ENCODE peak calls at places on chromosomes 5 and 9, in four cellular contexts. P, C, N and M are unnamed samples.

GRCh38 chr5:176162206-176162605 is 76.0 kb upstream of the SIMC1 start:
- DNase-seq in P (peak), C (no peak), N (no peak), M (peak)

GRCh38 chr5:6111131-6111530 is 267.2 kb downstream of the MED10 start:
- DNase-seq in P (no peak), C (no peak), N (no peak), M (no peak)

GRCh38 chr9:91001146-91001611 is 199.6 kb downstream of the SYK start:
- DNase-seq in P (no peak), C (peak), N (peak), M (peak)

GRCh38 chr5:88824892-88825781 is 57.8 kb downstream of the MEF2C start:
- DNase-seq in P (no peak), C (peak), N (peak), M (peak)

GRCh38 chr9:130197386-130197785 is 25.2 kb downstream of the NCS1 start:
- DNase-seq in P (no peak), C (no peak), N (no peak), M (no peak)

GRCh38 chr5:164869325-164869724 is 1363.9 kb downstream of the MAT2B start:
- DNase-seq in P (no peak), C (no peak), N (no peak), M (no peak)

GRCh38 chr9:69604568-69605219 is 67.5 kb downstream of the APBA1 start:
- DNase-seq in P (no peak), C (no peak), N (no peak), M (peak)

GRCh38 chr5:154086123-154086522 is 47.4 kb downstream of the MFAP3 start:
- DNase-seq in P (no peak), C (no peak), N (no peak), M (no peak)

GRCh38 chr5:41641621-41642020 is 131.2 kb upstream of the PLCXD3 start:
- DNase-seq in P (no peak), C (peak), N (peak), M (peak)

DNA sequence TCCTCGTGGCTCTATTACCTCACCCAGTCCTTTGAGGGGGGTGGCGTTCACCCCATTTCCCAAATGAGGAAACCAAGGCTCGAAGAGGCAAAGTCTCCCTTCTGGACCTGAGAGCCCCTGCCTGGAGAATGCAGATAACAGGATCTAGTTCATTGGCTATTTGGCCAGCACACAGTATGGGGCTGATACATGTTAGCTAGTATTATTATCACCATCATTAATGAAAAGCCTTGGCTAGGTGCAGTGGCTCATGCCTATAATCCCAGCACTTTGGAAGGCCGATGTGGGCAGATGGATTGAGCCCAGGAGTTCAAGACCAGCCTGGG is 4.3 kb downstream of the SH3GLB2 start:
- DNase-seq in P (no peak), C (no peak), N (no peak), M (no peak)
- H3K4me3 ChIP-seq in P (no peak), C (no peak), N (no peak), M (no peak)

GRCh38 chr5:57097526-57097925 is 76.3 kb upstream of the GPBP1 start:
- DNase-seq in P (no peak), C (no peak), N (no peak), M (no peak)

DNA sequence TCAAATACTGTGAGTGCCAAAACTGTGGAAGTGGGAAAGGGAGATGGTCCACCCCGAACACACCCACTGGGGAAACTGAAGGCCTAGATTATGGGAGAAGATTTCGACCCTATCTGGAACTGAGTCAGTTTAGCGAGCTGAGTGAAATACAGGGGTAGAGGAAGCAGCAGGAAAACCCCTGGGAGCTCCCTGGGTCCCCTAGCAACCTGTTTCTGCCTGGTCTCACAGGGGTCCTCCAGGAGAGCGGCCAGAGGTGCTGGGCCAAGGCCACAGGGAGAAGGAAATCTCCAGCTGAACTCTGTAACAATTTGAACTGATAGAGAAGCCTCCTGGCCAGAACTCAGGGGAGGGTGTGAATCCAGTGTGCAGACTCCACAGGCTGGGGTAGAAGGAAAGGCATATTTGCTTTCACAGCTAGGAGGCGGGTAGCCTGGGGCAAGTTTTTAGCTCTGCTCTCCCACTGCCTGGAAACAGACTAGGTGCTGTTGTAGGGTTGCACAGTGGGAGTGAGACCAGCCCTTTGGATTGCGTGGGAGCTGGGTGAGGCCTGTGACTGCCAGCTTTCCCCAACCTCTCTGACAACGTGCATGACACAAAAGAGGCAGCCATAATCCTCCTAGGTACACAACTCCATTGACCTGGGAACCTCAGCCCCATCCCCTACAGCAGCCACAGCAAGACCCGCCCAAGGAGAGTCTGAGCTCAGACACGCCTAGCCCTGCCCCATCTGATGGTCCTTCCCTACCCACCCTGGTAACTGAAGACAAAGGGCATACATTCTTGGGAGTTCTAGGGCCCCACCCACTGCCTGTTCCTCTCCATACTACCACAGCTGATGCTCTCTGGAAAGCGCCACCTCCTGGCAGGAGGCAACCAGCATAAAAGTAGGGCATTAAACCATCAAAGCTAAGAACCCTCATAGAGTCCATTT is 78.8 kb upstream of the GPBP1 start:
- DNase-seq in P (no peak), C (no peak), N (peak), M (peak)
- TF ChIP-seq CTCF in P (no peak), C (no peak), N (peak), M (no peak)

GRCh38 chr9:95078516-95078915 is 239.0 kb downstream of the FANCC start:
- DNase-seq in P (no peak), C (no peak), N (no peak), M (no peak)

GRCh38 chr9:95077766-95078382 is 239.6 kb downstream of the FANCC start:
- DNase-seq in P (no peak), C (no peak), N (no peak), M (no peak)

GRCh38 chr9:95075700-95076099 is 241.8 kb downstream of the FANCC start:
- DNase-seq in P (peak), C (no peak), N (no peak), M (no peak)

GRCh38 chr9:95076696-95077052 is 240.8 kb downstream of the FANCC start:
- DNase-seq in P (no peak), C (no peak), N (no peak), M (no peak)

DNA sequence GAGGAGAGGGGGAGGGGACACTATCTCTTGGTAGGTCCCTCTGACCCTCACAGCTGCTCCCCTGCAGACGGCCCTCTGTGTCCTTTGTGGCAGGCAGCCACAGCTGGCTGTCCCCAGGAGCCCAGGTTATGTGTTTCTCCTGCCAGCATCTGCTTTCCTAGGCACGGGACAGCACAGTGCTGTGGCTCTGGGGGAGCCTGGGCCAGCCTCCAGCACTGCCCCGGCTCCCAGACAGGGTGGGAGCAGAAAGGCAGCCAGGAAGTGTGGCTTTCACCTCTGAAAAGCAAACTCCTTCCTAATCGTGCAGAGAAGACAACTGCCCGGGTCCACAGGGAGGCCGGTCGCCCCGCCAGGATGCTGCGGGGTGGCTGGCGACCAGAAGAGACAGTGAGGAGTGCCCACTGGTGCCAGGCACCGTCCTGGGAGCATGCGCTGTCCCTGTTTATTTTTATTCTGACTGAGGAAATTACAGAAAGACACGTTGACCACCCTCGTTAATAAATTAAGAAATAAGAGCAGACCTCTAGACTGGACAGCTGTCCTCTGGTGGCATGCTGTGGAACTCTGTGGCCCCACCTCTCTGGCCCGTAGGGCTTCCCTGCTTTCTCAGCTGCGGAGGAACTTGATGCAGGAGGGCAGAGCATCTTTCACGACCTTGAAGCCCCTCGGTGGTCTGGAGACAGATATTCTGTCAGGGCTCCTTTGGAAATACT is 240.3 kb downstream of the FANCC start:
- DNase-seq in P (peak), C (no peak), N (no peak), M (no peak)
- H3K4me3 ChIP-seq in P (peak), C (no peak), N (no peak), M (no peak)

GRCh38 chr5:138032028-138032571 is 779 bp downstream of the FAM13B start:
- DNase-seq in P (no peak), C (peak), N (peak), M (peak)
- TF ChIP-seq CTCF in P (no peak), C (no peak), N (no peak), M (no peak)

GRCh38 chr9:122159925-122160246 is 178 bp downstream of the MORN5 start:
- DNase-seq in P (no peak), C (no peak), N (no peak), M (no peak)

GRCh38 chr9:122162415-122162814 is 2.7 kb downstream of the MORN5 start:
- DNase-seq in P (no peak), C (no peak), N (no peak), M (no peak)

GRCh38 chr9:122159026-122159924 is at the start of the genes MORN5 and NDUFA8:
- DNase-seq in P (peak), C (peak), N (peak), M (peak)

DNA sequence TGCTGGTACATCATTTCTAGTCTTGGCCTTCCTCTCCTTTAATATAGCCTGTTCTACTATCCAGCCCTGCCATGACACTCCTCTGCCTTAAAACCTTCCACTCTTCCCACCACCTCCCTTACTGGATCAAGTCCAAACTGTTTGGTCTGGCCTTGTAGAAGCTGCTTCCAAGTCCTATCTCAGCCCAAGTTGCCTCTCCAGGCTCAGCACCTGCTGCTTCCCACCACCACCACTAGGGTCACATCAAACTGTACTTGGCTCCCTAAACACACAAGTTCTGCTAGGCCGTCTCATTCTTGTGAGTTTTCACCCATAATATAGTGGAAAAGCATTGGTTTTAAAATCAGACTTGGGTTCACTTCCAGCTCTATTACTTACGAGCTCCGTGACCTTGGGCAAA is 1.4 kb downstream of the NDUFA8 start:
- DNase-seq in P (no peak), C (peak), N (peak), M (peak)
- H3K4me3 ChIP-seq in P (peak), C (no peak), N (no peak), M (no peak)

GRCh38 chr9:109859447-109859846 is 79.4 kb downstream of the PALM2AKAP2 start:
- DNase-seq in P (no peak), C (no peak), N (no peak), M (peak)

GRCh38 chr9:109861499-109861898 is 81.5 kb downstream of the PALM2AKAP2 start:
- DNase-seq in P (no peak), C (peak), N (peak), M (no peak)

GRCh38 chr9:109861918-109862317 is 81.9 kb downstream of the PALM2AKAP2 start:
- DNase-seq in P (no peak), C (no peak), N (no peak), M (peak)

GRCh38 chr9:109863961-109864360 is 84.0 kb downstream of the PALM2AKAP2 start:
- DNase-seq in P (no peak), C (no peak), N (no peak), M (peak)

DNA sequence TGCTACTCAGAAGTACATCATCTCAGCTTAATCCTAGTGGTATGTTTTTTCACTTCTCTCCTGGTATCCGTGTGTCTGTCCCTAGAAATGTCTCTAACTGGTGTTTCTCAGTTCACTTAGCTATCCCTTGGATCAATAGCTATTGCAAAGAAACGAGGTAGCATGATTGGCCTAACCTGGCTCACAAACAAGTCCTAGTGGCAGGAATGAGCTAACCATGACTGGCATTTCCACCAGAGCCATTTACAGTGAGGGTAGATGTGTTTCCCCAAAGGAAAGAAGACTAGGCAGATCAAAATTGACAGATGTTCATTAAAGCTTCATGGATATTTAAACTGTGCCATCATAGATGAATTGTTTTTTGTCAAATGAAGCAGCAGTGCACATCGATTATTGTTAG is 82.5 kb downstream of the PALM2AKAP2 start:
- DNase-seq in P (no peak), C (no peak), N (no peak), M (no peak)
- TF ChIP-seq CTCF in P (no peak), C (no peak), N (no peak), M (no peak)

GRCh38 chr9:35500130-35500748 is 10.3 kb downstream of the RUSC2 start:
- DNase-seq in P (no peak), C (no peak), N (no peak), M (peak)
- H3K4me3 ChIP-seq in P (no peak), C (no peak), N (no peak), M (no peak)

DNA sequence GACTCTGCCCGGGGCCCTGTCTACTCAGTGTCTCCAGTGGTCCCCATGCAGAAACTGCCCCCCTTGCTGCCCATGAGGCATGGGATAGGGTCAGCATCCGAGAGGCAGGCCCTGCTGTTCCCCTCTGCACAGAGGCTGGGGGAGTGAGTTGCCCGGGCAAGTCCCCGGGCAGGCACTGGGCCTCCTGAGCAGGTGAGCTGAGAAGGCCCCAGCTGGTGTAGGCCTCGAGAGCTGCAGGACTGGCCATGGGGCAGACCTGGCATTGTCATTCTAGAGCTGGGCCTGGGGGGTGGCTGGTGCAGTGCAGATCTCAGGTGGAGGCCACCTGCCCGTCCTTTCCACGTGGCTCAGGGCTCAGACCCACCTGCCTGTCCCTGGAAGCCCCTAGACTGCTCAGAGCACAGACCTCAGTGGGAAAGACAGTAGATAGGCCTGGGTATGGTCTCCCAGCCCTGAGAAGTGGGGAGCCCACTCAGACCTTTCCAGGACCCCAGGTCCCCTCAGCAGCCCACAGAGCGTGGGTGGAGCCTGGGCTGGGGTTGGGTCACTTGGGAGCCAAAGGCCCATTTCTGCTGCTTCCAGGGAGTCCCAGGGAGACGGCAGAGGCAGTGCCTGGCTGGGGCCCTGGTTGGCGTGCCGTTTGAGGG is 4.7 kb upstream of the NOTCH1 start:
- DNase-seq in P (no peak), C (no peak), N (no peak), M (no peak)
- TF ChIP-seq CTCF in P (no peak), C (no peak), N (no peak), M (no peak)

GRCh38 chr9:132877447-132877817 is 652 bp downstream of the AK8 start:
- DNase-seq in P (no peak), C (no peak), N (no peak), M (no peak)
- H3K4me3 ChIP-seq in P (peak), C (peak), N (peak), M (peak)

DNA sequence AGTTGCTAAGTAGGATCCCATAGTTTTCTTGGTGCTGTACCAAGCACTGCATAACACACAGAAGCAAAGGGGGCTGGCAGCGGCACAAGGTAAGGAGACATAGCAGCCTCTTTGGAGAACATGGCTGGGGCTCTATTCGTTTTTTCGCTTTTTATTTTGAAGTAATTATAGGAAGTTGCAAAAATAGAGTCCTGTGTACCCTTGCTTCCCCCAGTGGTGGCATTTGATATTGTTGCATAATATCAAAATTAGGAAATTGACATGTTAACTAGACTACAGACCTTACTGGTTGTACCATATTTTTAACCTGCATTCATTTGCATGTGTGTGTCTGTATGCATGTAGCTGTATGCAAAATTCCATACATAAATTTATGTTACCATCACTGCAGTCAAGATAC is 6.6 kb upstream of the UBQLN1 start:
- DNase-seq in P (no peak), C (no peak), N (peak), M (no peak)
- TF ChIP-seq CTCF in P (peak), C (peak), N (peak), M (peak)